ENCODE peak calls at places on chromosomes 6 and 20, in five cellular contexts. R is astrocyte, O is heart right ventricle, N is brain microvascular endothelial cell, M is fibroblast of mammary gland. T is an unnamed sample.

GRCh38 chr6:31826793-31827285 is 699 bp upstream of the HSPA1B start:
- DNase-seq in R (peak), O (peak), N (no peak), M (peak), T (peak)

GRCh38 chr6:26270903-26271639 is 93.9 kb upstream of the BTN3A2 start:
- DNase-seq in R (peak), O (peak), N (peak), M (peak), T (peak)

GRCh38 chr20:59242714-59243626 is 57.4 kb upstream of the EDN3 start:
- DNase-seq in R (no peak), O (no peak), N (no peak), M (no peak), T (no peak)

GRCh38 chr6:24918641-24919403 is 16.9 kb downstream of the RIPOR2 start:
- DNase-seq in R (no peak), O (no peak), N (no peak), M (no peak), T (no peak)

GRCh38 chr20:49210101-49210749 is 9.0 kb upstream of the DDX27 start:
- DNase-seq in R (no peak), O (no peak), N (no peak), M (peak), T (no peak)

GRCh38 chr6:75204222-75204958 is 1.5 kb downstream of the COL12A1 start:
- DNase-seq in R (peak), O (peak), N (peak), M (peak), T (no peak)

GRCh38 chr6:10407674-10408054 is 7.2 kb downstream of the TFAP2A start:
- DNase-seq in R (no peak), O (no peak), N (no peak), M (no peak), T (no peak)

GRCh38 chr20:4060856-4061440 is 45.6 kb upstream of the RNF24 start:
- DNase-seq in R (no peak), O (no peak), N (no peak), M (no peak), T (no peak)

GRCh38 chr20:59632426-59633113 is 28.2 kb downstream of the PHACTR3 start:
- DNase-seq in R (no peak), O (no peak), N (no peak), M (no peak), T (peak)

GRCh38 chr6:79570802-79571367 is 33.7 kb upstream of the LCA5 start:
- DNase-seq in R (no peak), O (no peak), N (no peak), M (peak), T (no peak)

GRCh38 chr6:125818225-125818657 is 27.5 kb downstream of the NCOA7 start:
- DNase-seq in R (no peak), O (no peak), N (no peak), M (no peak), T (no peak)

GRCh38 chr6:113050979-113051378 is 703.8 kb downstream of the RFPL4B start:
- DNase-seq in R (no peak), O (no peak), N (no peak), M (no peak), T (no peak)

GRCh38 chr6:137471497-137471896 is 22.7 kb downstream of the OLIG3 start:
- DNase-seq in R (no peak), O (no peak), N (no peak), M (no peak), T (no peak)

GRCh38 chr20:45969712-45970634 is 2.0 kb downstream of the ZNF335 start:
- DNase-seq in R (peak), O (no peak), N (peak), M (peak), T (no peak)

GRCh38 chr6:56866917-56867522 is 87.9 kb upstream of the BEND6 start:
- DNase-seq in R (no peak), O (no peak), N (peak), M (peak), T (no peak)

GRCh38 chr20:23097636-23098580 is 11.8 kb upstream of the CD93 start:
- DNase-seq in R (no peak), O (no peak), N (no peak), M (no peak), T (no peak)

GRCh38 chr20:54190200-54190599 is 16.4 kb upstream of the CYP24A1 start:
- DNase-seq in R (no peak), O (no peak), N (no peak), M (peak), T (no peak)

GRCh38 chr6:67558985-67559384 is 1076.1 kb upstream of the ADGRB3 start:
- DNase-seq in R (peak), O (no peak), N (peak), M (no peak), T (no peak)

GRCh38 chr6:123745877-123746276 is 57.8 kb upstream of the NKAIN2 start:
- DNase-seq in R (peak), O (no peak), N (peak), M (peak), T (no peak)

GRCh38 chr6:84776392-84776791 is 12.0 kb upstream of the TBX18 start:
- DNase-seq in R (no peak), O (no peak), N (no peak), M (no peak), T (no peak)

GRCh38 chr20:11403711-11404110 is 514.0 kb upstream of the BTBD3 start:
- DNase-seq in R (peak), O (no peak), N (peak), M (no peak), T (no peak)

GRCh38 chr20:11401988-11402387 is 515.7 kb upstream of the BTBD3 start:
- DNase-seq in R (no peak), O (no peak), N (no peak), M (no peak), T (no peak)
- TF ChIP-seq CTCF in R (no peak), O (no peak), N (no peak), M (no peak), T (no peak)

GRCh38 chr6:119328866-119329806 is 20.4 kb downstream of the MAN1A1 start:
- DNase-seq in R (no peak), O (no peak), N (no peak), M (no peak), T (no peak)
- TF ChIP-seq CTCF in R (no peak), O (no peak), N (no peak), M (no peak), T (no peak)

GRCh38 chr6:106084106-106084963 is 1.8 kb upstream of the PRDM1 start:
- DNase-seq in R (peak), O (no peak), N (peak), M (peak), T (no peak)
- TF ChIP-seq CTCF in R (peak), O (no peak), N (peak), M (peak), T (no peak)

GRCh38 chr6:37106554-37106953 is 63.4 kb upstream of the PIM1 start:
- DNase-seq in R (no peak), O (no peak), N (no peak), M (no peak), T (no peak)
- TF ChIP-seq CTCF in R (no peak), O (no peak), N (no peak), M (no peak), T (no peak)

GRCh38 chr6:158230967-158231550 is 62.9 kb downstream of the GTF2H5 start:
- DNase-seq in R (no peak), O (no peak), N (no peak), M (no peak), T (no peak)

GRCh38 chr6:158223926-158224325 is 55.8 kb downstream of the GTF2H5 start:
- DNase-seq in R (no peak), O (no peak), N (no peak), M (no peak), T (no peak)

GRCh38 chr6:158229823-158230222 is 61.7 kb downstream of the GTF2H5 start:
- DNase-seq in R (no peak), O (no peak), N (no peak), M (no peak), T (no peak)

GRCh38 chr6:158225767-158226166 is 57.6 kb downstream of the GTF2H5 start:
- DNase-seq in R (no peak), O (no peak), N (no peak), M (no peak), T (no peak)

DNA sequence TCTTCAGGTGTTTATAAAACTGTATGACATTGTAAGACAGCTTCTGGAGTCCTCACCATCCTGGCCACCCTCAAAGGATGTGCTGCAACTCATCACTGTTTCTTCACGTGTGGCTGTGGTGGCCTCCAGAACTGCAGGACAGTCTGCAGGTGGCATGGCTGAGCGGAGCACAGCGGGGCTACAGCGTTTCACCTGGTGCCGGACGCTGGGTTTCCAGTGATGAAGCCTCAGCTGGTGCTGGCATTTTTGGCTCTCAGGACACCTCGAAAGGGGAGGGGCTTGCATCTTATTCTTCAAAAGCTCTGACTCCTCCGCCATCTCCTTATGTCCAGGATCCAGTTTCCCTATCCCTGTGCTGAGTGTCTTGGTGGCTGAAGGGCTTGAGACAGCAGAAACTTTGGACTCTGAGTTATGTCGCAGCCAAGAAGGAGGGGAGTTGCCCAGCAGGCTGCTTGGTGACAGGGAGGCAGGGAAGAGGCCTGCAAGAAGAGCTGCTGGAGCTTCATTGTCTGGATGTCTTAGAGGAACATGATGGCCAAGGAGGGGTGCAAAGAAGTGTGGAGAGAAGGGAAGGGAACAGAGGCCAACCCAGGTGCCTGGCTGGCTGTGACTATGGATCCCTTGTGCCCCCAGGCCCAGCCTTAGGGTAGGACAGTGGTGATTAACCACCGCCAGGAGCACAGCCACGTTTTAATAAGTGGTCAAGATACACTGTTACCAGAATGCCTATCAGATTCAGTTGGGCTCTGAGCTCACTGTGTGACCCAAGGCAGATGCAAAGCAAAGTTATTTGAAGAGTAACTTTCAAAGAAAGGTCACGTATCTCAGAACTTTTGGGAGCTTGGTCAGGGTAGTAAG is 58.7 kb downstream of the GTF2H5 start:
- DNase-seq in R (no peak), O (no peak), N (no peak), M (no peak), T (no peak)
- TF ChIP-seq CTCF in R (no peak), O (no peak), N (no peak), M (no peak), T (no peak)

DNA sequence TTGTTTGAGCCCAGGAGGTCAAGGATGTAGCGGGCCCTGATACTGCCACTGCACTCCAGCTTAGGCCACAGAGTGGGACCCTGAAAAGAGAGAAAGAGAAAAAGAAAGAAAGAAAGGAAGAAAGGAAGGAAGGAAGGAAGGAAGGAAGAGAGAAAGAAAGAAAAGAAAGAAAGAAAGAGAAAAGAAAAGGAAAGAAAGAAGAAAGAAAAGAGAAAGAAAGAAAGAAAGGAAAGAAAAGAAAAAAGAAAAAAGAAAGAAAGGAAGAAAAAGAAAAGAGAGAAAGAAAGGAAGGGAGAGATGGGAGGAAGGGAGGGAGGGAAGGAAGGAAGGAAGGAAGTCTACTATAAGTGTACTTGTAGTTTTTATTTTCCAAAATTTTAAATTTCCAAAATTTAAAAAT is 42.2 kb upstream of the AKAP12 start:
- DNase-seq in R (no peak), O (no peak), N (no peak), M (no peak), T (no peak)
- TF ChIP-seq CTCF in R (no peak), O (no peak), N (no peak), M (no peak), T (no peak)

DNA sequence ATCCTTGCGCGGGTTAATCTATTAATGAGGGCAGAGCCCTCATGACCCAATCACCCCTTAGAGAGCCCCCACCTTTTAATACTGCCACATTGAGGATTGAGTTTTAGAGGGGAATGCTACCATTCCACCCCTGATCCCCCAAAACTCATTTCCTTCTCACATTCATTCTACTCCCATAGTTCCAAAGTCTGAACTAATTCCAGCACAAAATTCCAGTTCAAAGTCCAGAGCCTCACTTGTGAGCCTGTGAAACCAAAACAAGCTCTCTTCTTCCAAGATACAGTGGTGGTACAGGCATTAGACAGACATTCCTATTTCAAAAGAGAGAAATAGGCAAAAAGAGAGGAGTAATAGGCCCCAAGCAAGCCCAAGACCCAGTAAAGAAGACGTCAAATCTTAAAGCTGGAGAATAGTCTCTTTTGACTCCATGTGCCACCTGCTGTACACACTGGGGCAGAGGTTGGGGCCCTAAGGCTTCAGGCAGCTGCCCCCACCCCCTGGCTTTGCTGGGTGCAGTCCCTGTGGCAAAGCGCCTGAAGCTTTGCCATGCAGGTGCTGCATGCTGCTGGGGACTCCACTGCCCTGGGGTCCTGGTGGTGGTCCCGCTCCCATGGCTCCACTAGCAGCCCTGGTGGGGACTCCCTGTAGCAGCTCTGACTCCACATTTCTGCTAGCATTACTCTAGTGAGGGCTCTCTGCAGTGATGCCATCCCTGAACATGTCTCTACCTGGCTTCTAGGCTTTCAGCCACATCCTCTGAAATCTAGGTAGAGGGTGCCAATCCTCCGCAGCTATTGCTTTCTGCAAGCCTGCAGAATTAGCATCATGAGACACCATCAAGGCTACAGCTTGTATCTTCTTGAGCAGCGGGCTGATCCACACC is 41.3 kb downstream of the RSPH3 start:
- DNase-seq in R (no peak), O (no peak), N (no peak), M (no peak), T (no peak)
- TF ChIP-seq CTCF in R (no peak), O (no peak), N (no peak), M (no peak), T (no peak)

DNA sequence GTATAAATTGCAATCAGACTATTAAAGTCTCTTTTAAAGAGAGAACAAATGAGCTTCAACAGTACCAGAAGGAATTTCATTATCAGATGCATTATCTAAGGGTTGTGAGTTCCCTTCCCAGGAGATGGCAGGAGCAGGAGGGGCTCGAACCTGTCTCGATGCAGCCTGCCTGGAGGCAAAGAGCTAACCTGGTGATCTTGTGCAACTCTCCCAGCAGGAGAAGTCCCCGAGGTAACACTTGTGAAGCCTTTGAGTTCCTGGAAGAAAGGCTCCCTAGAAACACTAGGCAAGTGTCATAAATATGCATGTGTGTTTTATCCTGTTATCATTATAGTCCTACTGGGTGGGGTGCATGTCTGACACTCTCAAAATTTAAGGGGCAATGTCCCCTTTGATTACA is 232.2 kb upstream of the ARID1B start:
- DNase-seq in R (no peak), O (no peak), N (no peak), M (no peak), T (no peak)
- TF ChIP-seq CTCF in R (no peak), O (no peak), N (no peak), M (no peak), T (no peak)

GRCh38 chr6:104597541-104598050 is 262.1 kb downstream of the HACE1 start:
- DNase-seq in R (peak), O (no peak), N (no peak), M (peak), T (no peak)

GRCh38 chr6:104595315-104595820 is 264.4 kb downstream of the HACE1 start:
- DNase-seq in R (peak), O (no peak), N (no peak), M (no peak), T (no peak)

GRCh38 chr6:104591573-104592334 is 268.0 kb downstream of the HACE1 start:
- DNase-seq in R (no peak), O (no peak), N (no peak), M (peak), T (no peak)

GRCh38 chr6:104599821-104600658 is 259.7 kb downstream of the HACE1 start:
- DNase-seq in R (peak), O (no peak), N (no peak), M (no peak), T (no peak)

GRCh38 chr6:104596091-104596490 is 263.6 kb downstream of the HACE1 start:
- DNase-seq in R (no peak), O (no peak), N (no peak), M (no peak), T (no peak)
- TF ChIP-seq CTCF in R (no peak), O (no peak), N (no peak), M (no peak), T (no peak)